ENCODE peak calls at places on chromosomes 3 and 15, in five cellular contexts. B is natural killer cell; A is NCI-H510A treated with DMSO at 0.1 percent for 48 hours; F is fibroblast of mammary gland; C is stimulated activated CD4-positive, alpha-beta T cell treated with anti-CD3 and anti-CD28 coated beads, Interleukin-1b, Interleukin-23, amount 100 ng/mL, for 24 hours. R is an unnamed sample.

GRCh38 chr15:93037341-93038063 is 51.5 kb downstream of the RGMA start:
- DNase-seq in B (no peak), A (no peak), F (peak), C (no peak), R (no peak)

GRCh38 chr15:73273181-73274002 is 95.4 kb downstream of the HCN4 start:
- DNase-seq in B (no peak), A (peak), F (peak), C (peak), R (peak)

GRCh38 chr3:118108769-118109168 is 925.9 kb downstream of the IGSF11 start:
- DNase-seq in B (no peak), A (no peak), F (no peak), C (no peak), R (no peak)

GRCh38 chr3:57288403-57288802 is 4.1 kb downstream of the ASB14 start:
- DNase-seq in B (no peak), A (no peak), F (no peak), C (no peak), R (no peak)

GRCh38 chr3:33915796-33916589 is 117.6 kb downstream of the PDCD6IP start:
- DNase-seq in B (peak), A (no peak), F (peak), C (no peak), R (no peak)

GRCh38 chr3:107796786-107797185 is 274.0 kb downstream of the BBX start:
- DNase-seq in B (no peak), A (no peak), F (peak), C (no peak), R (no peak)

GRCh38 chr3:107506458-107506857 is 16.3 kb upstream of the BBX start:
- DNase-seq in B (no peak), A (no peak), F (peak), C (no peak), R (no peak)

GRCh38 chr3:183114779-183115178 is 15.5 kb upstream of the MCCC1 start:
- DNase-seq in B (no peak), A (peak), F (no peak), C (no peak), R (no peak)

GRCh38 chr3:58335432-58335947 is 2.8 kb downstream of the PXK start:
- DNase-seq in B (no peak), A (no peak), F (no peak), C (no peak), R (no peak)

GRCh38 chr3:65048151-65048550 is 360.4 kb upstream of the ADAMTS9 start:
- DNase-seq in B (no peak), A (no peak), F (no peak), C (no peak), R (no peak)

GRCh38 chr15:19973718-19974117 is 567.9 kb downstream of the GOLGA6L6 start:
- DNase-seq in B (no peak), A (no peak), F (no peak), C (no peak), R (no peak)

GRCh38 chr15:74221399-74222230 is 14.5 kb upstream of the CCDC33 start:
- DNase-seq in B (no peak), A (no peak), F (no peak), C (no peak), R (no peak)

GRCh38 chr3:90092994-90093393 is 985.6 kb downstream of the EPHA3 start:
- DNase-seq in B (no peak), A (no peak), F (peak), C (no peak), R (no peak)

GRCh38 chr15:90810354-90810753 is 58.0 kb upstream of the FURIN start:
- DNase-seq in B (no peak), A (no peak), F (no peak), C (no peak), R (no peak)

GRCh38 chr3:56415672-56416071 is 52.6 kb downstream of the ERC2 start:
- DNase-seq in B (no peak), A (no peak), F (no peak), C (no peak), R (no peak)

GRCh38 chr15:93478922-93479321 is 389.9 kb upstream of the RGMA start:
- DNase-seq in B (no peak), A (peak), F (no peak), C (no peak), R (no peak)

GRCh38 chr3:81741214-81741613 is 20.2 kb downstream of the GBE1 start:
- DNase-seq in B (no peak), A (no peak), F (no peak), C (no peak), R (no peak)

GRCh38 chr15:97140216-97140615 is 809.7 kb downstream of the NR2F2 start:
- DNase-seq in B (no peak), A (no peak), F (no peak), C (no peak), R (no peak)

GRCh38 chr15:29437888-29438713 is 168.5 kb upstream of the NSMCE3 start:
- DNase-seq in B (no peak), A (no peak), F (no peak), C (no peak), R (no peak)